ENCODE peak calls at places on chromosomes 4 and X, in ten cellular contexts. F is A549, K is IMR-90, G is suprapubic skin, V is body of pancreas, E is thyroid gland, M is heart left ventricle, N is HepG2, X is HCT116, J is ovary. Y is an unnamed sample.

GRCh38 chr4:6806924-6807676 is 24.6 kb downstream of the KIAA0232 start:
- DNase-seq in F (no peak), K (peak; percentile 29), G (no peak), V (no peak), E (no peak), M (no peak), N (no peak), X (no peak), J (no peak), Y (no peak)

GRCh38 chrX:115894087-115894486 is 276.5 kb upstream of the AGTR2 start:
- DNase-seq in F (peak; percentile 18), K (peak; percentile 33), G (no peak), V (peak; percentile 43), E (no peak), M (no peak), N (peak; percentile 63), X (peak; percentile 2), J (no peak), Y (no peak)

GRCh38 chr4:25800253-25800652 is 62.5 kb downstream of the SEL1L3 start:
- DNase-seq in F (no peak), K (no peak), G (no peak), V (no peak), E (no peak), M (no peak), N (no peak), X (no peak), J (no peak), Y (no peak)

GRCh38 chrX:4118666-4119530 is 405.4 kb upstream of the PRKX start:
- DNase-seq in F (no peak), K (no peak), G (no peak), V (no peak), E (no peak), M (no peak), N (no peak), X (no peak), J (no peak), Y (no peak)

GRCh38 chr4:44652002-44652401 is 577 bp upstream of the YIPF7 start:
- DNase-seq in F (no peak), K (no peak), G (no peak), V (no peak), E (no peak), M (no peak), N (no peak), X (no peak), J (no peak), Y (no peak)

GRCh38 chr4:23237771-23238170 is 545.0 kb downstream of the GBA3 start:
- DNase-seq in F (no peak), K (no peak), G (no peak), V (peak; percentile 95), E (peak; percentile 15), M (no peak), N (no peak), X (no peak), J (no peak), Y (peak; percentile 65)

GRCh38 chr4:162102713-162103112 is 61.1 kb downstream of the FSTL5 start:
- DNase-seq in F (no peak), K (no peak), G (no peak), V (no peak), E (no peak), M (no peak), N (no peak), X (no peak), J (no peak), Y (no peak)

GRCh38 chrX:140586951-140587350 is 82.1 kb upstream of the SOX3 start:
- DNase-seq in F (no peak), K (no peak), G (no peak), V (no peak), E (no peak), M (no peak), N (no peak), X (no peak), J (no peak), Y (no peak)

GRCh38 chr4:177339794-177340374 is 30.2 kb downstream of the NEIL3 start:
- DNase-seq in F (peak; percentile 26), K (peak; percentile 51), G (no peak), V (no peak), E (no peak), M (no peak), N (peak; percentile 29), X (peak; percentile 4), J (no peak), Y (no peak)

GRCh38 chr4:184731056-184731455 is 2.8 kb downstream of the CENPU start:
- DNase-seq in F (no peak), K (no peak), G (no peak), V (no peak), E (no peak), M (no peak), N (no peak), X (no peak), J (no peak), Y (no peak)

GRCh38 chrX:43882294-43882681 is at the start of gene MAOB:
- DNase-seq in F (no peak), K (no peak), G (no peak), V (peak; percentile 30), E (peak; percentile 35), M (peak; percentile 58), N (peak; percentile 63), X (no peak), J (peak; percentile 76), Y (peak; percentile 37)

GRCh38 chr4:98659106-98659592 is 738 bp upstream of the TSPAN5 start:
- DNase-seq in F (peak; percentile 43), K (peak; percentile 57), G (no peak), V (no peak), E (peak; percentile 12), M (no peak), N (no peak), X (no peak), J (no peak), Y (no peak)
- H3K4me1 ChIP-seq in F (peaks cover 47% of the 10 kb centered on the region), K (peaks cover 21% of the 10 kb centered on the region), G (peaks cover 66% of the 10 kb centered on the region), V (peaks cover 17% of the 10 kb centered on the region), E (peaks cover 26% of the 10 kb centered on the region), M (peaks cover 6% of the 10 kb centered on the region), N (peaks cover 8% of the 10 kb centered on the region), X (peaks cover 62% of the 10 kb centered on the region), J (peaks cover 9% of the 10 kb centered on the region), Y (peaks cover 69% of the 10 kb centered on the region)

GRCh38 chrX:135003876-135004623 is 13.3 kb downstream of the SMIM10 start:
- DNase-seq in F (peak; percentile 93), K (peak; percentile 87), G (peak; percentile 93), V (peak; percentile 90), E (peak; percentile 87), M (peak; percentile 94), N (peak; percentile 64), X (peak; percentile 74), J (peak; percentile 94), Y (peak; percentile 92)

GRCh38 chrX:135000516-135000915 is 9.7 kb downstream of the SMIM10 start:
- DNase-seq in F (no peak), K (peak; percentile 20), G (no peak), V (no peak), E (no peak), M (no peak), N (no peak), X (no peak), J (no peak), Y (no peak)

GRCh38 chrX:134998246-134998645 is 7.5 kb downstream of the SMIM10 start:
- DNase-seq in F (no peak), K (no peak), G (no peak), V (no peak), E (no peak), M (no peak), N (no peak), X (no peak), J (no peak), Y (no peak)

DNA sequence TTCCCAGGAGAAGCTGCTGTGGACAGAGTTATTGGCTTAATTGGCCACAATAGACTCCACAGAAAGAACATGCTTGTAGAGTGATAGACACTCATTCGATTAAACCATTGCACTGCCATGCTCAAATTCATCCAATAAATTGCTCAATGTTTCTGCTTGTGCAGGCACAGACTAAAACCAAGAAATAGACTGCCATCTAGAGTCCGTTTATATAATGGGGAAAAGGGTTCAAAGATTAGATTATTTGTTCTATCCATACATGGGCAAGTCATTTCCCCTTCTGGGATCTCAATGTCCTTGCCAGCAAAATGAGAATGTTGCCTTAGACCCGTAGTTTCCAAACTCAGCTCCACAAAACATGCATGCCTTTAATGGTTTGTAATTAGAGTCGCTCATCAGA is 8.7 kb downstream of the SMIM10 start:
- DNase-seq in F (peak; percentile 54), K (peak; percentile 69), G (no peak), V (no peak), E (no peak), M (no peak), N (peak; percentile 44), X (peak; percentile 51), J (no peak), Y (no peak)
- TF ChIP-seq CTCF in F (peak; percentile 67), K (peak; percentile 65), G (no peak), V (peak; percentile 57), E (no peak), M (peak; percentile 31), N (peak; percentile 57), X (peak; percentile 53), J (no peak), Y (peak; percentile 8)

DNA sequence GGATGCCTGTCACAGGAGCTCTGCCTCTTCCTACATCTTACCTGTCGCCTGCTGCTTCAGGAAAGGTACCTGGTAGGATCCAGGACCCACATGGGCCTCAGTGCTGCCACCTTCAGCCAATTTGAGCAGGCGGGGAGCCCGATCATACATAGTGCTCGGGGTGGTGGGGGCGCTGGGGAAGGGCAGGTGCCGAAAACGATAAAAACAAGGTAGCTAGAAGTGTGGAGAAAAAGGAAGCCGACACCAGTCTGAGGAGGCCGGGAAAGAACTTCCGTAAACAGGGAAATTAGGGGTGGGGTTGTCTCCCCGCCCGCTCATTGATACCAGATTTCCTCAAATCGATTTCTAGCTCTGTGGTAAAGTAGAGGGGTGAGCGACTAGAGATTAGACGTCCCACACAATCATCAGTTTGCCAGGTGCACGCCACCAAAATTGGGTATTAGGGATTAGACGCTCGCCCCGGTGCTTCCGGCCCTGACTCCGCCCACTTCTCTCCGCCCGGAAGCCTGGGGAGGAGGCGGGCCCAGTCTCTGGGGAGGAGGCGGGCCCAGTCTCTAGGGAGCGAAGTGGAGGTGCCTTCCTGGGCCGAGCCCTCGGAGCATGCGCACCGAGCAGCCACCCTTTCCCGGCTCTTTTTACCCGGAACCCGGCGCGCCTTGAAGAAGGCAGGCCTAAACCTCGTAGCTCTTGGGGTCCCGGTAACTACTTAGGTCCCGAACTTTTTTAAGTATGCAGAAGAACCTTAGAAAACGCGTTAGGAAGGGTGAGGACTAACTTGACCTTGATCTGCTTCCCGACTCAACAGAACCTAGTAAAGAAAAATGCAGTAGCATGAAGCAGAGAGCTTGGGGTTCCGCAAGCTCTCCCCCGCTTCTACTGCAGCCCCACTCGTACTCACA is at the start of gene STPG2:
- DNase-seq in F (peak; percentile 91), K (peak; percentile 81), G (peak; percentile 91), V (peak; percentile 96), E (peak; percentile 95), M (peak; percentile 97), N (peak; percentile 79), X (peak; percentile 83), J (peak; percentile 93), Y (peak; percentile 95)
- TF ChIP-seq POLR2A in F (peak; percentile 23), K (peak; percentile 29), G (no peak), V (peak; percentile 57), E (peak; percentile 88), M (peak; percentile 63), N (peak; percentile 30), X (peak; percentile 9), J (peak; percentile 53), Y (no peak)

DNA sequence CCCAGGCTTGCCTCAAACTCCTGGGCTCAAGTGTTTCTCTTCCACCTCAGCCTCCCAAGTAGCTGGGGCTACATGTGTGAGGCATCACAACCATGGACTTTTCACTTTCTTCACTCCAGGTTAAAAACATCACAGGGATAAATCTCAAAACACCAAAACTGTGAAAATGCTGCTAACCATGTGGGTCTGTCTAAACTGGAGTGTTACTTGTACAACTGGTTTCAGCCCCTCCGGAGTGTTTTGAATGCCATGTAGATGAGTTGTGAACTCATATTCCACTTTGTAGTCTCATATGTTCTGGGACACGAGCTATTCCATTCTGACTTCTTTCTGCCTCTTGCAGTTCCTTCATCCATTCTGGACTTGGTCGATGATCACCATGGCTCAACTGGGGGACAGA is 43.0 kb downstream of the PDGFRA start:
- DNase-seq in F (no peak), K (no peak), G (no peak), V (no peak), E (no peak), M (no peak), N (no peak), X (no peak), J (no peak), Y (no peak)
- H3K4me1 ChIP-seq in F (no peaks in the 10 kb centered on the region), K (peaks cover 12% of the 10 kb centered on the region), G (peaks cover 10% of the 10 kb centered on the region), V (peaks cover 5% of the 10 kb centered on the region), E (no peaks in the 10 kb centered on the region), M (peaks cover 6% of the 10 kb centered on the region), N (no peaks in the 10 kb centered on the region), X (no peaks in the 10 kb centered on the region), J (no peaks in the 10 kb centered on the region), Y (peaks cover 5% of the 10 kb centered on the region)

Y was measured in stomach.